ENCODE peak calls at places on chromosome 12, in eight cellular contexts. T is stimulated activated CD8-positive, alpha-beta memory T cell treated with anti-CD3 and anti-CD28 coated beads, Interleukin-2, amount 100 ng/mL, for 48 hours; I is breast epithelium; G is NAMALWA; W is iris pigment epithelial cell; V is activated naive CD4-positive, alpha-beta T cell; A is left cardiac atrium; J is NCI-H146. E is an unnamed sample.

GRCh38 chr12:118498171-118498570 is 121.8 kb downstream of the SUDS3 start:
- DNase-seq in T (no peak), I (no peak), G (no peak), W (peak), V (no peak), A (no peak), J (peak), E (no peak)

GRCh38 chr12:53938276-53939140 is at the start of gene HOXC13:
- DNase-seq in T (no peak), I (peak), G (peak), W (no peak), V (no peak), A (no peak), J (peak), E (no peak)

GRCh38 chr12:124898200-124898950 is 16.1 kb downstream of the UBC start:
- DNase-seq in T (peak), I (no peak), G (peak), W (no peak), V (peak), A (no peak), J (peak), E (peak)

GRCh38 chr12:43740511-43741100 is 18.0 kb downstream of the PUS7L start:
- DNase-seq in T (no peak), I (no peak), G (no peak), W (peak), V (no peak), A (no peak), J (no peak), E (no peak)

GRCh38 chr12:56321027-56321426 is 5.2 kb upstream of the CNPY2 start:
- DNase-seq in T (no peak), I (no peak), G (no peak), W (peak), V (no peak), A (no peak), J (no peak), E (no peak)

GRCh38 chr12:4193821-4194220 is 79.7 kb upstream of the CCND2 start:
- DNase-seq in T (no peak), I (no peak), G (no peak), W (no peak), V (no peak), A (no peak), J (no peak), E (no peak)

GRCh38 chr12:32679910-32680217 is 763 bp downstream of the DNM1L start:
- DNase-seq in T (no peak), I (no peak), G (no peak), W (no peak), V (no peak), A (no peak), J (no peak), E (no peak)

GRCh38 chr12:74689071-74689655 is 151.5 kb downstream of the ATXN7L3B start:
- DNase-seq in T (no peak), I (no peak), G (peak), W (peak), V (no peak), A (no peak), J (peak), E (no peak)

GRCh38 chr12:14256139-14256538 is 109.3 kb upstream of the ATF7IP start:
- DNase-seq in T (no peak), I (no peak), G (no peak), W (peak), V (peak), A (no peak), J (no peak), E (no peak)

GRCh38 chr12:121334513-121335343 is 17.5 kb downstream of the ANAPC5 start:
- DNase-seq in T (no peak), I (no peak), G (peak), W (peak), V (no peak), A (no peak), J (peak), E (no peak)

GRCh38 chr12:85834378-85834777 is 1.8 kb downstream of the RASSF9 start:
- DNase-seq in T (no peak), I (no peak), G (no peak), W (no peak), V (no peak), A (no peak), J (no peak), E (no peak)

GRCh38 chr12:54028324-54029201 is at the start of gene HOXC6:
- DNase-seq in T (no peak), I (peak), G (peak), W (peak), V (no peak), A (no peak), J (no peak), E (no peak)

GRCh38 chr12:27711312-27711682 is 665 bp downstream of the MRPS35 start:
- DNase-seq in T (no peak), I (no peak), G (peak), W (peak), V (no peak), A (no peak), J (peak), E (no peak)

GRCh38 chr12:3641428-3641883 is 111.5 kb downstream of the CRACR2A start:
- DNase-seq in T (no peak), I (no peak), G (no peak), W (peak), V (no peak), A (peak), J (peak), E (no peak)

GRCh38 chr12:131736807-131737484 is 26.1 kb downstream of the SFSWAP start:
- DNase-seq in T (no peak), I (peak), G (no peak), W (peak), V (no peak), A (no peak), J (no peak), E (no peak)

GRCh38 chr12:3658327-3659163 is 94.4 kb downstream of the CRACR2A start:
- DNase-seq in T (no peak), I (no peak), G (peak), W (peak), V (peak), A (peak), J (peak), E (peak)

GRCh38 chr12:50597200-50598195 is 92.7 kb downstream of the DIP2B start:
- DNase-seq in T (peak), I (no peak), G (peak), W (peak), V (peak), A (no peak), J (no peak), E (no peak)

GRCh38 chr12:106114084-106115068 is 24.4 kb downstream of the NUAK1 start:
- DNase-seq in T (no peak), I (no peak), G (no peak), W (peak), V (no peak), A (no peak), J (no peak), E (peak)

GRCh38 chr12:49534806-49535278 is 4.0 kb upstream of the KCNH3 start:
- DNase-seq in T (no peak), I (no peak), G (no peak), W (no peak), V (no peak), A (no peak), J (no peak), E (no peak)

GRCh38 chr12:29212682-29213397 is 63.8 kb downstream of the FAR2 start:
- DNase-seq in T (no peak), I (no peak), G (no peak), W (no peak), V (no peak), A (no peak), J (no peak), E (no peak)

E was measured in Right ventricle myocardium superior.